ENCODE peak calls at places on chromosomes 16 and 17, in eight cellular contexts. H is GM23248; U is Right ventricle myocardium superior; E is dermis microvascular lymphatic vessel endothelial cell; P is stimulated activated CD4-positive, alpha-beta T cell treated with anti-CD3 and anti-CD28 coated beads, TNF-alpha, amount 100 ng/mL, for 1 hour; K is NCI-H69; V is activated CD8-positive, alpha-beta T cell treated with anti-CD3 and anti-CD28 coated beads, Interleukin-2, amount 10 ng/mL, durations not matched to agents 7 days and 5 days; Z is erythroblast. O is an unnamed sample.

GRCh38 chr16:29784901-29785500 is 5.5 kb upstream of the KIF22 start:
- DNase-seq in Z (peak), E (peak), K (no peak), P (peak), V (peak), H (peak), U (peak), O (no peak)

GRCh38 chr16:1425616-1426370 is 5.1 kb upstream of the PERCC1 start:
- DNase-seq in E (no peak), U (no peak), P (no peak), K (peak), H (no peak), Z (no peak), V (no peak), O (no peak)

GRCh38 chr17:21134559-21134958 is 7.8 kb downstream of the DHRS7B start:
- DNase-seq in P (no peak), Z (no peak), K (no peak), U (no peak), E (no peak), H (no peak), V (no peak), O (no peak)

GRCh38 chr17:62666061-62666800 is 38.8 kb downstream of the MRC2 start:
- DNase-seq in Z (no peak), E (no peak), U (no peak), V (no peak), P (no peak), K (no peak), H (no peak), O (no peak)

GRCh38 chr17:40364121-40364861 is at the start of gene GJD3:
- DNase-seq in E (no peak), U (no peak), H (no peak), Z (no peak), K (no peak), V (no peak), P (no peak), O (no peak)

GRCh38 chr16:5649762-5650445 is 552.3 kb upstream of the EEF2KMT start:
- DNase-seq in K (no peak), H (no peak), E (no peak), Z (no peak), V (no peak), U (no peak), P (no peak), O (no peak)

GRCh38 chr16:47970291-47970931 is 185.4 kb downstream of the ABCC12 start:
- DNase-seq in K (no peak), Z (no peak), U (no peak), V (no peak), E (no peak), P (no peak), H (peak), O (no peak)

GRCh38 chr17:63930951-63931575 is 1.1 kb downstream of the CD79B start:
- DNase-seq in Z (no peak), U (peak), H (no peak), E (no peak), K (no peak), P (peak), V (peak), O (no peak)

GRCh38 chr17:69286257-69286656 is 40.7 kb downstream of the ABCA5 start:
- DNase-seq in H (peak), U (no peak), E (no peak), V (no peak), Z (no peak), P (no peak), K (no peak), O (no peak)

GRCh38 chr16:87581867-87582220 is 20.5 kb upstream of the JPH3 start:
- DNase-seq in U (peak), P (no peak), K (peak), H (peak), V (no peak), E (no peak), Z (no peak), O (peak)

GRCh38 chr16:70685061-70685937 is 554 bp downstream of the MTSS2 start:
- DNase-seq in V (no peak), U (peak), H (peak), K (peak), Z (peak), P (no peak), E (no peak), O (no peak)

GRCh38 chr16:25063102-25063501 is 47.9 kb upstream of the ARHGAP17 start:
- DNase-seq in K (no peak), P (no peak), U (no peak), H (no peak), E (no peak), Z (no peak), V (no peak), O (no peak)